ENCODE peak calls at places on chromosomes 7 and 10, in four cellular contexts. One of them, this sample, is unnamed.

GRCh38 chr7:39252916-39253315 is 275.2 kb downstream of the POU6F2 start:
- DNase-seq in WTC11: no peak
- DNase-seq in K562: no peak
- DNase-seq in IMR-90: peak
- DNase-seq in this sample: no peak

GRCh38 chr7:13821152-13821787 is 168.2 kb downstream of the ETV1 start:
- DNase-seq in WTC11: no peak
- DNase-seq in K562: no peak
- DNase-seq in IMR-90: peak
- DNase-seq in this sample: no peak

GRCh38 chr7:156854654-156855053 is 38.3 kb downstream of the LMBR1 start:
- DNase-seq in WTC11: no peak
- DNase-seq in K562: peak
- DNase-seq in IMR-90: no peak
- DNase-seq in this sample: no peak

GRCh38 chr7:106485031-106485551 is 175.9 kb downstream of the CCDC71L start:
- DNase-seq in WTC11: no peak
- DNase-seq in K562: no peak
- DNase-seq in IMR-90: peak
- DNase-seq in this sample: no peak

GRCh38 chr10:102604379-102604960 is 39.8 kb upstream of the TRIM8 start:
- DNase-seq in WTC11: no peak
- DNase-seq in K562: peak
- DNase-seq in IMR-90: peak
- DNase-seq in this sample: peak

GRCh38 chr10:52617346-52617745 is 155.2 kb downstream of the MBL2 start:
- DNase-seq in WTC11: no peak
- DNase-seq in K562: no peak
- DNase-seq in IMR-90: peak
- DNase-seq in this sample: no peak

GRCh38 chr10:121553861-121554264 is 44.4 kb downstream of the FGFR2 start:
- DNase-seq in WTC11: peak
- DNase-seq in K562: no peak
- DNase-seq in IMR-90: no peak
- DNase-seq in this sample: no peak

GRCh38 chr10:122062831-122063674 is 74.1 kb downstream of the TACC2 start:
- DNase-seq in WTC11: peak
- DNase-seq in K562: peak
- DNase-seq in IMR-90: peak
- DNase-seq in this sample: peak

GRCh38 chr7:28419717-28420116 is 7.4 kb downstream of the CREB5 start:
- DNase-seq in WTC11: no peak
- DNase-seq in K562: no peak
- DNase-seq in IMR-90: peak
- DNase-seq in this sample: no peak

GRCh38 chr10:122474145-122474739 is 12.9 kb downstream of the HTRA1 start:
- DNase-seq in WTC11: no peak
- DNase-seq in K562: no peak
- DNase-seq in IMR-90: no peak
- DNase-seq in this sample: no peak

GRCh38 chr7:118080947-118081346 is 103.0 kb upstream of the LSM8 start:
- DNase-seq in WTC11: peak
- DNase-seq in K562: peak
- DNase-seq in IMR-90: peak
- DNase-seq in this sample: peak

GRCh38 chr7:40000734-40001315 is 50.8 kb downstream of the CDK13 start:
- DNase-seq in WTC11: no peak
- DNase-seq in K562: no peak
- DNase-seq in IMR-90: peak
- DNase-seq in this sample: no peak

GRCh38 chr10:34954142-34954541 is 136.0 kb downstream of the CUL2 start:
- DNase-seq in WTC11: no peak
- DNase-seq in K562: no peak
- DNase-seq in IMR-90: no peak
- DNase-seq in this sample: no peak

GRCh38 chr7:47950714-47951113 is 2.4 kb upstream of the PKD1L1 start:
- DNase-seq in WTC11: peak
- DNase-seq in K562: peak
- DNase-seq in IMR-90: no peak
- DNase-seq in this sample: no peak

GRCh38 chr10:51937736-51938135 is 238.3 kb upstream of the CSTF2T start:
- DNase-seq in WTC11: no peak
- DNase-seq in K562: no peak
- DNase-seq in IMR-90: peak
- DNase-seq in this sample: no peak

GRCh38 chr10:6065845-6066244 is 3.7 kb upstream of the IL2RA start:
- DNase-seq in WTC11: no peak
- DNase-seq in K562: no peak
- DNase-seq in IMR-90: no peak
- DNase-seq in this sample: no peak

GRCh38 chr7:138551102-138551501 is 91.0 kb downstream of the TRIM24 start:
- DNase-seq in WTC11: no peak
- DNase-seq in K562: no peak
- DNase-seq in IMR-90: no peak
- DNase-seq in this sample: no peak

GRCh38 chr10:4812952-4813351 is 13.1 kb upstream of the AKR1E2 start:
- DNase-seq in WTC11: no peak
- DNase-seq in K562: peak
- DNase-seq in IMR-90: peak
- DNase-seq in this sample: peak

GRCh38 chr10:35565602-35566061 is 39.5 kb upstream of the GJD4 start:
- DNase-seq in WTC11: no peak
- DNase-seq in K562: no peak
- DNase-seq in IMR-90: peak
- DNase-seq in this sample: no peak

GRCh38 chr10:73914036-73914435 is 3.1 kb downstream of the PLAU start:
- DNase-seq in WTC11: peak
- DNase-seq in K562: no peak
- DNase-seq in IMR-90: no peak
- DNase-seq in this sample: no peak

GRCh38 chr7:95631545-95631944 is 35.2 kb upstream of the PDK4 start:
- DNase-seq in WTC11: no peak
- DNase-seq in K562: no peak
- DNase-seq in IMR-90: no peak
- DNase-seq in this sample: no peak

GRCh38 chr10:29798876-29799690 is 164.3 kb upstream of the SVIL start:
- DNase-seq in WTC11: no peak
- DNase-seq in K562: no peak
- DNase-seq in IMR-90: no peak
- DNase-seq in this sample: no peak

GRCh38 chr10:58853668-58854067 is 322.8 kb upstream of the PHYHIPL start:
- DNase-seq in WTC11: no peak
- DNase-seq in K562: no peak
- DNase-seq in IMR-90: no peak
- DNase-seq in this sample: no peak

GRCh38 chr10:72263613-72264241 is 10.0 kb upstream of the DDIT4 start:
- DNase-seq in WTC11: no peak
- DNase-seq in K562: no peak
- DNase-seq in IMR-90: no peak
- DNase-seq in this sample: peak

GRCh38 chr10:815338-816104 is 116.0 kb downstream of the LARP4B start:
- DNase-seq in WTC11: no peak
- DNase-seq in K562: no peak
- DNase-seq in IMR-90: no peak
- DNase-seq in this sample: no peak

GRCh38 chr10:132500781-132501415 is 36.7 kb upstream of the INPP5A start:
- DNase-seq in WTC11: no peak
- DNase-seq in K562: no peak
- DNase-seq in IMR-90: no peak
- DNase-seq in this sample: no peak

GRCh38 chr7:79786187-79786586 is 332.7 kb upstream of the MAGI2 start:
- DNase-seq in WTC11: no peak
- DNase-seq in K562: no peak
- DNase-seq in IMR-90: peak
- DNase-seq in this sample: no peak

GRCh38 chr10:101217450-101218281 is 11.6 kb downstream of the LBX1 start:
- DNase-seq in WTC11: peak
- DNase-seq in K562: peak
- DNase-seq in IMR-90: peak
- DNase-seq in this sample: peak
- TF ChIP-seq USF2 in WTC11: no peak
- TF ChIP-seq USF2 in K562: no peak
- TF ChIP-seq USF2 in IMR-90: no peak
- TF ChIP-seq USF2 in this sample: no peak

DNA sequence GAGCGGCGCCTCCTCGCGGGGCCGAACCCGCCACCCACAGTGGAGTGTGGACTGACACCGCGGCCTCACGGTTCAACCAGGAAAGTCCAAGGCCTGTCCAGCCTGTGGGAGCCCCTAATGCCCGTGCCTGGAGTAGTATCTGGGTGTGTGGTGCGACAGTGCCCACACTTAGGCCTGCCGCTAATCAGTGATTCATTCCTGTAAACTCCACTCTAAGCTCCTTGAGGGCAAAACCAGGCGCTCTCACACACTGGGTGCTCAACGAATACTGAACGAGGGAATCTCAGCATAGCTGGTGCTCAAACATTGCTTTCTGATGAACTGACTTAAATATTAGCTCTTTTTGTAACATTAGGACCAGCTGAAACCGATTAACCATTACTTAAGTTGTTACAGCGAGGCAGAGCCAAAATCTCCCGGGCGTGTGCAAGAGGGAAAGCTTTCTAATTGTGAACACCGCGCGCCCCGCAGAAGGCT is 573 bp upstream of the GSDME start:
- DNase-seq in WTC11: no peak
- DNase-seq in K562: no peak
- DNase-seq in IMR-90: peak
- DNase-seq in this sample: peak
- TF ChIP-seq USF2 in WTC11: no peak
- TF ChIP-seq USF2 in K562: no peak
- TF ChIP-seq USF2 in IMR-90: no peak
- TF ChIP-seq USF2 in this sample: no peak

GRCh38 chr10:110488944-110489343 is 8.8 kb upstream of the DUSP5 start:
- DNase-seq in WTC11: no peak
- DNase-seq in K562: no peak
- DNase-seq in IMR-90: no peak
- DNase-seq in this sample: no peak

GRCh38 chr10:110492069-110492782 is 5.5 kb upstream of the DUSP5 start:
- DNase-seq in WTC11: no peak
- DNase-seq in K562: no peak
- DNase-seq in IMR-90: no peak
- DNase-seq in this sample: peak

GRCh38 chr10:110491346-110491745 is 6.4 kb upstream of the DUSP5 start:
- DNase-seq in WTC11: no peak
- DNase-seq in K562: no peak
- DNase-seq in IMR-90: no peak
- DNase-seq in this sample: no peak

GRCh38 chr10:110488124-110488681 is 9.5 kb upstream of the DUSP5 start:
- DNase-seq in WTC11: no peak
- DNase-seq in K562: no peak
- DNase-seq in IMR-90: peak
- DNase-seq in this sample: no peak

DNA sequence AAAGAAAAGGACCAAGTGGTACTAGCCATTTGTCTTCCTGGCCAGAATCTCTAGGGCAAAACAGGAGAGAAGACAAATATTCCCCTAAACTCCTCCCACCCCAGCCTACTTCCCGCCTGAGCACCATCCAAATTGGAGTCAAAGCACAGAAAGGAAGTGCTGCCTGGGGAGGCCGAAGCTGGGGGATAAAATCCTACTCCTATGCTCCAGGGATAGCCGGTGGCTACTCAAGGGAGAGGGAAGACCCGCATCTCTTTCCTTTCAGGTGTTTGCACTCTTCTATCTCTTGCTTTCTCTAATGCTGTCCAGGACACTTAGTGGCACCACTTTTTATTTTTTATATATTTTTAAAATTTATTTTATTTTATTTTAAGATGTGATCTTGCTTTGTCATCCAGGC is 7.1 kb upstream of the DUSP5 start:
- DNase-seq in WTC11: no peak
- DNase-seq in K562: no peak
- DNase-seq in IMR-90: no peak
- DNase-seq in this sample: no peak
- TF ChIP-seq USF2 in WTC11: no peak
- TF ChIP-seq USF2 in K562: no peak
- TF ChIP-seq USF2 in IMR-90: no peak
- TF ChIP-seq USF2 in this sample: no peak

GRCh38 chr10:114684822-114685209 is 26.7 kb upstream of the ABLIM1 start:
- DNase-seq in WTC11: no peak
- DNase-seq in K562: no peak
- DNase-seq in IMR-90: peak
- DNase-seq in this sample: peak
- TF ChIP-seq USF2 in WTC11: no peak
- TF ChIP-seq USF2 in K562: no peak
- TF ChIP-seq USF2 in IMR-90: no peak
- TF ChIP-seq USF2 in this sample: no peak

DNA sequence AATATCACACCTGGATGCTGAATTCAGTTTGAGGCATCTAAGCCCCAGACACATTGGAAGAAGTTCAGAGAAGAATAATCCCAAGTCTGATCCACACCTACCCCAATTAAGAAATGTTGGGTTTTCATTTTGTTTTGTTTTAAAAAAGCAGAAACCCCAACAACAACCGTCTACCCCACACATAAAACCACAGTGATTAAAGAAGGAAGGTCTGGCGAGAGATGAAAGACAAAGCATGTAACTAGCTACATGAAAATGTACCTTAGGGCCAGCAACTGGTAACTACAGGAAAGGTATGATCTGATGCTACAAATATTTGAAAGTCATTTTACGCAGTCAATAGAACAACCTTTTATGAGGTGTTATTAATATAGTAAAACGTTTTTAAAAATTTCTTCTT is 1112.3 kb downstream of the GATA3 start:
- DNase-seq in WTC11: no peak
- DNase-seq in K562: no peak
- DNase-seq in IMR-90: no peak
- DNase-seq in this sample: no peak
- TF ChIP-seq USF2 in WTC11: no peak
- TF ChIP-seq USF2 in K562: no peak
- TF ChIP-seq USF2 in IMR-90: no peak
- TF ChIP-seq USF2 in this sample: no peak